ENCODE peak calls at places on chromosomes 5 and 9, in seven cellular contexts. R is astrocyte of the spinal cord, D is cardiac muscle cell, M is transverse colon, J is WERI-Rb-1, S is sigmoid colon, C is fibroblast of pulmonary artery. F is an unnamed sample.

GRCh38 chr5:172918421-172919371 is 40.5 kb upstream of the RPL26L1 start:
- DNase-seq in M (peak; percentile 60), C (no peak), R (no peak), J (no peak), D (no peak), S (no peak), F (no peak)

GRCh38 chr5:73955447-73955846 is 329.5 kb downstream of the ARHGEF28 start:
- DNase-seq in S (no peak), M (no peak), R (peak; percentile 25), D (no peak), C (no peak), J (no peak), F (no peak)

GRCh38 chr9:129569506-129570449 is 51.1 kb downstream of the C9orf50 start:
- DNase-seq in S (no peak), C (peak; percentile 45), M (no peak), R (peak; percentile 60), J (peak; percentile 82), D (peak; percentile 47), F (no peak)

GRCh38 chr5:179607449-179607931 is 16.0 kb downstream of the HNRNPH1 start:
- DNase-seq in S (peak; percentile 80), R (no peak), J (peak; percentile 47), C (no peak), M (no peak), D (no peak), F (no peak)

GRCh38 chr5:41748631-41749030 is 121.6 kb downstream of the OXCT1 start:
- DNase-seq in J (no peak), D (peak; percentile 37), C (peak; percentile 57), S (no peak), M (no peak), R (peak; percentile 67), F (no peak)

GRCh38 chr5:26622947-26623346 is 415.4 kb downstream of the CDH9 start:
- DNase-seq in J (no peak), D (no peak), C (no peak), R (no peak), S (no peak), M (no peak), F (no peak)

GRCh38 chr5:128083811-128084227 is 253 bp downstream of the SLC12A2 start:
- DNase-seq in C (no peak), R (peak; percentile 65), J (no peak), M (no peak), S (peak; percentile 84), D (peak; percentile 73), F (no peak)

GRCh38 chr5:960551-960950 is 48.1 kb upstream of the NKD2 start:
- DNase-seq in S (no peak), R (no peak), D (no peak), M (no peak), C (no peak), J (no peak), F (no peak)

GRCh38 chr9:126471084-126471611 is 142.6 kb upstream of the LMX1B start:
- DNase-seq in C (peak; percentile 31), S (no peak), M (peak; percentile 77), R (peak; percentile 46), D (peak; percentile 77), J (no peak), F (no peak)

GRCh38 chr5:74639538-74640449 is 734 bp downstream of the ENC1 start:
- DNase-seq in D (peak; percentile 61), S (peak; percentile 72), M (peak; percentile 47), J (peak; percentile 40), C (peak; percentile 59), R (no peak), F (no peak)

GRCh38 chr9:70601000-70601929 is 186.8 kb upstream of the KLF9 start:
- DNase-seq in D (peak; percentile 100), R (peak; percentile 96), M (peak; percentile 89), S (peak; percentile 99), J (no peak), C (peak; percentile 100), F (peak; percentile 93)

GRCh38 chr9:136193891-136194279 is 11.0 kb downstream of the LHX3 start:
- DNase-seq in S (no peak), C (no peak), R (no peak), J (peak; percentile 77), D (no peak), M (no peak), F (no peak)

GRCh38 chr9:136191549-136192286 is 13.2 kb downstream of the LHX3 start:
- DNase-seq in D (no peak), R (no peak), J (no peak), S (no peak), C (no peak), M (no peak), F (no peak)

GRCh38 chr9:136190656-136191548 is 14.0 kb downstream of the LHX3 start:
- DNase-seq in M (no peak), C (no peak), J (peak; percentile 46), R (no peak), D (no peak), S (no peak), F (no peak)

GRCh38 chr9:136193127-136193890 is 11.6 kb downstream of the LHX3 start:
- DNase-seq in D (no peak), C (no peak), J (peak; percentile 91), M (no peak), S (no peak), R (no peak), F (no peak)

GRCh38 chr9:136192289-136193126 is 12.4 kb downstream of the LHX3 start:
- DNase-seq in M (no peak), R (no peak), S (no peak), D (no peak), J (peak; percentile 97), C (no peak), F (no peak)
- H3K4me3 ChIP-seq in M (no peak overlapping the region), R (no peak overlapping the region), S (no peak overlapping the region), D (no peak overlapping the region), J (peak overlapping the region; percentile 98), C (no peak overlapping the region), F (no peak overlapping the region)

GRCh38 chr5:149149942-149150341 is 8.6 kb downstream of the ABLIM3 start:
- DNase-seq in R (no peak), J (no peak), D (peak; percentile 21), S (no peak), M (no peak), C (peak; percentile 59), F (no peak)

GRCh38 chr5:149150457-149150856 is 9.2 kb downstream of the ABLIM3 start:
- DNase-seq in D (peak; percentile 72), R (no peak), J (no peak), S (no peak), C (peak; percentile 88), M (no peak), F (no peak)

GRCh38 chr5:149152317-149152746 is 11.0 kb downstream of the ABLIM3 start:
- DNase-seq in R (no peak), D (peak; percentile 40), C (peak; percentile 60), S (no peak), M (no peak), J (no peak), F (no peak)

GRCh38 chr5:149153193-149153750 is 12.0 kb downstream of the ABLIM3 start:
- DNase-seq in S (no peak), R (no peak), D (no peak), J (no peak), C (no peak), M (no peak), F (no peak)

DNA sequence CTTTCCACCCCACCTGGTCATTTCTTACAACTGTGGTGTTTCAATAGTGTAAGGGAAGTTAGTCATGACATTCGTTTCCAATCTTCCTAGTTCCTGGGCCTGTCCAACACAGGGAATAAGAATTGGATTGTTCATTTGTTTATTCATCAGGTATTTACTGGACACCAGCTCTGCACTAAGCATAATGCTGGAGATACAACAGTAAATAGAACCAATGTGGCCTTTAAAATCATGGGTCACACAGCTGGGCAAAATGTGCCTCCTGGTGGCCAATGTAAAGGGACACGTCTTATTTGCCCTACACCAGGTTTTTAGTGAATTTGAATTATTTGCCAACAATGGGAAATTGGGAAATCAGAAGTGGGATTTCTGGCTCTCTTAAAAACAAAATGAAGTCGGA is 10.4 kb downstream of the ABLIM3 start:
- DNase-seq in J (no peak), D (peak; percentile 27), R (no peak), S (no peak), M (no peak), C (peak; percentile 54), F (no peak)
- TF ChIP-seq CTCF in J (no peak), D (peak; percentile 20), R (no peak), S (no peak), M (no peak), C (peak; percentile 45), F (peak; percentile 23)

GRCh38 chr9:37104183-37104889 is 16.0 kb upstream of the ZCCHC7 start:
- DNase-seq in S (no peak), J (no peak), D (peak; percentile 80), R (peak; percentile 63), C (peak; percentile 77), M (no peak), F (no peak)

GRCh38 chr9:37107701-37108100 is 12.7 kb upstream of the ZCCHC7 start:
- DNase-seq in J (no peak), C (no peak), M (no peak), D (no peak), S (no peak), R (no peak), F (no peak)

GRCh38 chr9:37102476-37102875 is 17.9 kb upstream of the ZCCHC7 start:
- DNase-seq in R (no peak), J (no peak), S (no peak), D (no peak), C (no peak), M (no peak), F (no peak)

GRCh38 chr9:37100750-37101149 is 19.6 kb upstream of the ZCCHC7 start:
- DNase-seq in C (no peak), M (no peak), D (no peak), J (no peak), S (no peak), R (no peak), F (no peak)

GRCh38 chr9:37105169-37105750 is 15.1 kb upstream of the ZCCHC7 start:
- DNase-seq in D (no peak), R (no peak), S (no peak), C (no peak), J (no peak), M (no peak), F (no peak)
- H3K4me3 ChIP-seq in D (no peak overlapping the region), R (no peak overlapping the region), S (no peak overlapping the region), C (no peak overlapping the region), J (no peak overlapping the region), M (no peak overlapping the region), F (no peak overlapping the region)

GRCh38 chr9:120505186-120505585 is 74.8 kb downstream of the CDK5RAP2 start:
- DNase-seq in M (no peak), D (peak; percentile 55), C (peak; percentile 21), R (no peak), S (no peak), J (no peak), F (no peak)
- TF ChIP-seq CTCF in M (no peak), D (peak; percentile 31), C (no peak), R (no peak), S (no peak), J (peak; percentile 39), F (no peak)

GRCh38 chr5:149776376-149777305 is 46.5 kb downstream of the PPARGC1B start:
- DNase-seq in D (no peak), S (no peak), J (no peak), C (no peak), M (peak; percentile 77), R (no peak), F (no peak)
- H3K4me3 ChIP-seq in D (no peak overlapping the region), S (peak overlapping the region; percentile 20), J (no peak overlapping the region), C (no peak overlapping the region), M (no peak overlapping the region), R (no peak overlapping the region), F (no peak overlapping the region)

F was measured in astrocyte of the cerebellum.